ENCODE peak calls at places on chromosome 21, in seven cellular contexts. One of them, this sample, is unnamed.
A peak's percentile ranks its signal among the peaks of the same experiment; 100 is the strongest.

GRCh38 chr21:45889961-45890360 is 91.6 kb upstream of the COL6A1 start:
- DNase-seq in sigmoid colon: no peak
- DNase-seq in heart left ventricle: no peak
- DNase-seq in A549: no peak
- DNase-seq in HCT116: no peak
- DNase-seq in ovary: no peak
- DNase-seq in erythroblast: no peak
- DNase-seq in this sample: no peak

GRCh38 chr21:35005825-35006224 is 43.3 kb downstream of the RUNX1 start:
- DNase-seq in sigmoid colon: no peak
- DNase-seq in heart left ventricle: no peak
- DNase-seq in A549: no peak
- DNase-seq in HCT116: no peak
- DNase-seq in ovary: no peak
- DNase-seq in erythroblast: no peak
- DNase-seq in this sample: no peak

GRCh38 chr21:31447477-31447876 is 103.4 kb upstream of the TIAM1 start:
- DNase-seq in sigmoid colon: peak; percentile 68
- DNase-seq in heart left ventricle: no peak
- DNase-seq in A549: no peak
- DNase-seq in HCT116: no peak
- DNase-seq in ovary: no peak
- DNase-seq in erythroblast: no peak
- DNase-seq in this sample: no peak

GRCh38 chr21:45538381-45539045 is 3.7 kb downstream of the SLC19A1 start:
- DNase-seq in sigmoid colon: peak; percentile 62
- DNase-seq in heart left ventricle: no peak
- DNase-seq in A549: no peak
- DNase-seq in HCT116: no peak
- DNase-seq in ovary: peak; percentile 31
- DNase-seq in erythroblast: no peak
- DNase-seq in this sample: no peak

GRCh38 chr21:45540601-45540970 is 1.7 kb downstream of the SLC19A1 start:
- DNase-seq in sigmoid colon: peak; percentile 58
- DNase-seq in heart left ventricle: no peak
- DNase-seq in A549: no peak
- DNase-seq in HCT116: no peak
- DNase-seq in ovary: no peak
- DNase-seq in erythroblast: no peak
- DNase-seq in this sample: no peak

GRCh38 chr21:36199021-36199420 is 42.4 kb downstream of the DOP1B start:
- DNase-seq in sigmoid colon: no peak
- DNase-seq in heart left ventricle: no peak
- DNase-seq in A549: no peak
- DNase-seq in HCT116: no peak
- DNase-seq in ovary: no peak
- DNase-seq in erythroblast: no peak
- DNase-seq in this sample: no peak

GRCh38 chr21:35257413-35257812 is 208.3 kb upstream of the RUNX1 start:
- DNase-seq in sigmoid colon: peak; percentile 68
- DNase-seq in heart left ventricle: peak; percentile 32
- DNase-seq in A549: peak; percentile 60
- DNase-seq in HCT116: peak; percentile 68
- DNase-seq in ovary: no peak
- DNase-seq in erythroblast: no peak
- DNase-seq in this sample: no peak

GRCh38 chr21:35508389-35508888 is 459.3 kb upstream of the RUNX1 start:
- DNase-seq in sigmoid colon: peak; percentile 79
- DNase-seq in heart left ventricle: peak; percentile 53
- DNase-seq in A549: peak; percentile 32
- DNase-seq in HCT116: peak; percentile 58
- DNase-seq in ovary: no peak
- DNase-seq in erythroblast: peak; percentile 68
- DNase-seq in this sample: no peak

GRCh38 chr21:28922368-28922767 is 70.3 kb downstream of the LTN1 start:
- DNase-seq in sigmoid colon: no peak
- DNase-seq in heart left ventricle: no peak
- DNase-seq in A549: no peak
- DNase-seq in HCT116: no peak
- DNase-seq in ovary: no peak
- DNase-seq in erythroblast: no peak
- DNase-seq in this sample: no peak

GRCh38 chr21:28074676-28075075 is 918.0 kb downstream of the LTN1 start:
- DNase-seq in sigmoid colon: no peak
- DNase-seq in heart left ventricle: no peak
- DNase-seq in A549: no peak
- DNase-seq in HCT116: no peak
- DNase-seq in ovary: no peak
- DNase-seq in erythroblast: no peak
- DNase-seq in this sample: no peak

GRCh38 chr21:33478182-33478581 is 1.6 kb downstream of the TMEM50B start:
- DNase-seq in sigmoid colon: no peak
- DNase-seq in heart left ventricle: no peak
- DNase-seq in A549: no peak
- DNase-seq in HCT116: no peak
- DNase-seq in ovary: no peak
- DNase-seq in erythroblast: no peak
- DNase-seq in this sample: no peak

GRCh38 chr21:16241500-16241963 is 511.8 kb downstream of the USP25 start:
- DNase-seq in sigmoid colon: no peak
- DNase-seq in heart left ventricle: no peak
- DNase-seq in A549: peak; percentile 62
- DNase-seq in HCT116: no peak
- DNase-seq in ovary: no peak
- DNase-seq in erythroblast: peak; percentile 4
- DNase-seq in this sample: no peak

GRCh38 chr21:35232545-35233176 is 183.6 kb upstream of the RUNX1 start:
- DNase-seq in sigmoid colon: no peak
- DNase-seq in heart left ventricle: no peak
- DNase-seq in A549: peak; percentile 19
- DNase-seq in HCT116: peak; percentile 88
- DNase-seq in ovary: no peak
- DNase-seq in erythroblast: no peak
- DNase-seq in this sample: no peak

GRCh38 chr21:29942033-29942432 is 2.2 kb upstream of the GRIK1 start:
- DNase-seq in sigmoid colon: no peak
- DNase-seq in heart left ventricle: no peak
- DNase-seq in A549: no peak
- DNase-seq in HCT116: no peak
- DNase-seq in ovary: no peak
- DNase-seq in erythroblast: no peak
- DNase-seq in this sample: no peak

GRCh38 chr21:46093668-46094400 is 4.1 kb upstream of the COL6A2 start:
- DNase-seq in sigmoid colon: peak; percentile 67
- DNase-seq in heart left ventricle: no peak
- DNase-seq in A549: no peak
- DNase-seq in HCT116: no peak
- DNase-seq in ovary: peak; percentile 39
- DNase-seq in erythroblast: no peak
- DNase-seq in this sample: no peak

GRCh38 chr21:22900511-22900910 is 1902.3 kb downstream of the NCAM2 start:
- DNase-seq in sigmoid colon: no peak
- DNase-seq in heart left ventricle: no peak
- DNase-seq in A549: no peak
- DNase-seq in HCT116: no peak
- DNase-seq in ovary: no peak
- DNase-seq in erythroblast: no peak
- DNase-seq in this sample: no peak

GRCh38 chr21:28067015-28067414 is 925.7 kb downstream of the LTN1 start:
- DNase-seq in sigmoid colon: no peak
- DNase-seq in heart left ventricle: no peak
- DNase-seq in A549: no peak
- DNase-seq in HCT116: no peak
- DNase-seq in ovary: no peak
- DNase-seq in erythroblast: no peak
- DNase-seq in this sample: no peak

GRCh38 chr21:41428311-41428710 is 2.3 kb downstream of the MX1 start:
- DNase-seq in sigmoid colon: no peak
- DNase-seq in heart left ventricle: no peak
- DNase-seq in A549: no peak
- DNase-seq in HCT116: no peak
- DNase-seq in ovary: no peak
- DNase-seq in erythroblast: no peak
- DNase-seq in this sample: no peak
- TF ChIP-seq POLR2A in sigmoid colon: no peak
- TF ChIP-seq POLR2A in heart left ventricle: no peak
- TF ChIP-seq POLR2A in A549: no peak
- TF ChIP-seq POLR2A in HCT116: no peak
- TF ChIP-seq POLR2A in ovary: no peak
- TF ChIP-seq POLR2A in erythroblast: no peak
- TF ChIP-seq POLR2A in this sample: no peak

GRCh38 chr21:43193651-43194302 is 25.0 kb downstream of the CRYAA start:
- DNase-seq in sigmoid colon: peak; percentile 63
- DNase-seq in heart left ventricle: peak; percentile 57
- DNase-seq in A549: no peak
- DNase-seq in HCT116: no peak
- DNase-seq in ovary: peak; percentile 45
- DNase-seq in erythroblast: no peak
- DNase-seq in this sample: no peak
- TF ChIP-seq POLR2A in sigmoid colon: no peak
- TF ChIP-seq POLR2A in heart left ventricle: no peak
- TF ChIP-seq POLR2A in A549: no peak
- TF ChIP-seq POLR2A in HCT116: no peak
- TF ChIP-seq POLR2A in ovary: no peak
- TF ChIP-seq POLR2A in erythroblast: no peak
- TF ChIP-seq POLR2A in this sample: no peak

DNA sequence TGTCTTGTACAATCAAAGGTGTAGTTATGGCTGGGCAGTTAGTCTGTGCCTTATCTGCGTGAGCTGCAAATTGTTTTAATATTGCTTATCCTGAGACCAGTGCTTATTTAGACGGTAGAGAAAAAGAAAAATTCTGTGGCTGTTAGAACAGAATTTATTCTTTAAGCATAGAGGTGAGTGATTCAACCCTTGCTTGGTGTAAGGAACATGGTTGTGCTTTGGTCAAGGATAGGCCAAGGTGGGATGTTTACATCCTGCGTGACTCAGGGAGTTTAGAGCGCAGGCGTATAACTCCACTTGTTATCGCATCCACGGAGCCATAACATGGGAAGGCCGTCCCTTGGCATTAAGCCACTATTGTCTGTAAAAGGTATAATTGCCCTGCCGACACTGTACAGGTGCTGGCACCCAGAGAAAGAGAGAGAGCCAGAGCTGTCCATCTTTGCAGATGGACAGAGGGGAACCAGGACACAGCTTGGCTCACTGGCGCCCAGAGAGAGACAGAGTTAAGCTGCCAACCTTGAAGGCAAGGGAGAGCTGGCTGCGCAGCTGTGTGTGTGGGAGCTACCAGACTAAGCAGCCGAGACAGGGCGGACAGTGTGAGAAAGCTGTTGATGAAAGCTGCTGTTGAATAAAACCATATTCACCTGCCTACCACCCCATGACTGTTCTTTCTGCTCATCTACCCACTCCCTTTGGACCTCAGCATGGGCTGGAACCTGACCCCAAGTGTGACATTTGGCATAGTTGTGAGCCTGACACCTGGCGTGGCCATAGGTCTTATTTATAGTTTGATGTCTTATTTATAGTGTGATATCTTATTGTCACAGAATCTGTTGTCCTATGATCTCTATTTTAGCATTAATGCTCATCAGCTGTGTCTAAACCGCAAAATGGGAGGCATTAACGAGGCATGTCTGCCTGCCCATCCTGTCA is 200.5 kb downstream of the DYRK1A start:
- DNase-seq in sigmoid colon: no peak
- DNase-seq in heart left ventricle: no peak
- DNase-seq in A549: no peak
- DNase-seq in HCT116: no peak
- DNase-seq in ovary: peak; percentile 63
- DNase-seq in erythroblast: no peak
- DNase-seq in this sample: no peak
- TF ChIP-seq POLR2A in sigmoid colon: no peak
- TF ChIP-seq POLR2A in heart left ventricle: no peak
- TF ChIP-seq POLR2A in A549: no peak
- TF ChIP-seq POLR2A in HCT116: no peak
- TF ChIP-seq POLR2A in ovary: no peak
- TF ChIP-seq POLR2A in erythroblast: no peak
- TF ChIP-seq POLR2A in this sample: no peak

GRCh38 chr21:39451332-39452206 is at the start of gene SH3BGR:
- DNase-seq in sigmoid colon: peak; percentile 70
- DNase-seq in heart left ventricle: peak; percentile 81
- DNase-seq in A549: no peak
- DNase-seq in HCT116: no peak
- DNase-seq in ovary: no peak
- DNase-seq in erythroblast: no peak
- DNase-seq in this sample: no peak

GRCh38 chr21:39441502-39442475 is 3.8 kb downstream of the LCA5L start:
- DNase-seq in sigmoid colon: no peak
- DNase-seq in heart left ventricle: no peak
- DNase-seq in A549: peak; percentile 46
- DNase-seq in HCT116: peak; percentile 45
- DNase-seq in ovary: no peak
- DNase-seq in erythroblast: peak; percentile 66
- DNase-seq in this sample: no peak

GRCh38 chr21:39447264-39447663 is 1.7 kb upstream of the LCA5L start:
- DNase-seq in sigmoid colon: no peak
- DNase-seq in heart left ventricle: no peak
- DNase-seq in A549: no peak
- DNase-seq in HCT116: no peak
- DNase-seq in ovary: no peak
- DNase-seq in erythroblast: no peak
- DNase-seq in this sample: no peak

GRCh38 chr21:39444406-39445145 is 1.0 kb downstream of the LCA5L start:
- DNase-seq in sigmoid colon: no peak
- DNase-seq in heart left ventricle: no peak
- DNase-seq in A549: no peak
- DNase-seq in HCT116: no peak
- DNase-seq in ovary: peak; percentile 40
- DNase-seq in erythroblast: no peak
- DNase-seq in this sample: no peak

DNA sequence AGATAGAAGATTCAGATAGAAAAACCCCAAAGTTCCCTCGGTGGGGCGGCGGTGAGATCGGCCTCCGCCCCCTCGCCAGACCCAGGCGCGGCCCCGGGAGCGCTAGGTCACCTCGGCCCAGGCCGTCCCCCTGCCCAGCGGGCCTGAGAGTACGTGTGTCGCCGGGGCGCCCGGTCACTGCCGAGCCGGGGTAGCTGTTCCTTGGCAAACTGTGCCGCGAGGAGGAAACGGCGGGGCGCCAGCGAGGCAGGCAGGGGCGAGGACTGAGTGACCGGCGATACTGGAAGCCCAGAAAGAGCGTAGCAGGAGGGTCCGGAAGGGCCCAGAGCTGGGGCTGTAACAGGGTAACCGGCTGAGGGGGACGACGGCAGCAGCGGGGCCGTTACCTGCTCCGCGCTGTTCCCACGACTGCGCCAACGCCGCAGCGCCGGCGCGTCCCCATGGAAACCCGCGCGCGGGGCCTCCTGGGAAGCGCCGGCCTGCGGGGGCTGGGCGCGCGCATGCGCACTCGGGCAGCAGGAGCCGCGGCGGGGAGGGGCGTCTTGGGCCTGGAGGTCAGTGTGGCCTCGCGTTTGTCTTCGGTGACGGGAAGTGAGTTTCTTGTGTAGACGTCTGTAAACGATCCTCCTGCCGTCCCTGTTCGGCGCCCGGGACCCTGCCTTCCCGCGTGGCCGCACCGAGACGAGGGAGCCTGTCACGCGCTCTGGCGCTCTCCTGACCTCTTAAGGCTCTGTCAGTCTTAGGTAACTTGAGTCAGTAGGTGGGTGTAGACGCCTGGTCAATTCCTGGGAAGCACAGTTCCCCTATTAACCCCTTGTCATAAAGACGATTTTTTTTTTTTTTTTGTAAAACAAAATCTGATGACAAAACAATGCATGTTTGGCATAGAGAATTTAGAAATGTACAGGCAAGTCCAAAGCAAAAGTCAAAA is at the start of gene LCA5L:
- DNase-seq in sigmoid colon: peak; percentile 95
- DNase-seq in heart left ventricle: peak; percentile 92
- DNase-seq in A549: peak; percentile 92
- DNase-seq in HCT116: peak; percentile 70
- DNase-seq in ovary: peak; percentile 95
- DNase-seq in erythroblast: peak; percentile 95
- DNase-seq in this sample: peak; percentile 92
- TF ChIP-seq POLR2A in sigmoid colon: peak; percentile 79
- TF ChIP-seq POLR2A in heart left ventricle: peak; percentile 38
- TF ChIP-seq POLR2A in A549: peak; percentile 86
- TF ChIP-seq POLR2A in HCT116: peak; percentile 77
- TF ChIP-seq POLR2A in ovary: peak; percentile 56
- TF ChIP-seq POLR2A in erythroblast: peak; percentile 66
- TF ChIP-seq POLR2A in this sample: peak; percentile 82